ENCODE peak calls at places on chromosome 17, in four cellular contexts. K is lower leg skin, V is body of pancreas, I is esophagus muscularis mucosa. C is an unnamed sample.

GRCh38 chr17:27294689-27295630 is 1.0 kb downstream of the WSB1 start:
- DNase-seq in K (peak), V (peak), I (peak), C (peak)

GRCh38 chr17:78351449-78352006 is 8.3 kb downstream of the SOCS3 start:
- DNase-seq in K (peak), V (peak), I (peak), C (peak)

GRCh38 chr17:67490471-67490870 is 113.4 kb downstream of the PITPNC1 start:
- DNase-seq in K (no peak), V (no peak), I (no peak), C (no peak)

GRCh38 chr17:7315570-7316243 is 547 bp upstream of the GPS2 start:
- DNase-seq in K (peak), V (peak), I (no peak), C (no peak)

GRCh38 chr17:19370493-19370960 is 7.8 kb upstream of the MAPK7 start:
- DNase-seq in K (no peak), V (peak), I (no peak), C (no peak)

GRCh38 chr17:63041251-63041650 is 75.2 kb downstream of the TANC2 start:
- DNase-seq in K (no peak), V (no peak), I (no peak), C (no peak)

GRCh38 chr17:77498056-77498785 is 357.5 kb downstream of the SEC14L1 start:
- DNase-seq in K (no peak), V (no peak), I (no peak), C (no peak)

GRCh38 chr17:48594412-48595106 is 980 bp upstream of the HOXB5 start:
- DNase-seq in K (no peak), V (no peak), I (no peak), C (no peak)

GRCh38 chr17:32142857-32143524 is 689 bp downstream of the RHOT1 start:
- DNase-seq in K (peak), V (peak), I (no peak), C (no peak)

GRCh38 chr17:36901506-36901905 is 35.8 kb upstream of the LHX1 start:
- DNase-seq in K (no peak), V (no peak), I (no peak), C (peak)

GRCh38 chr17:36911007-36911406 is 26.3 kb upstream of the LHX1 start:
- DNase-seq in K (no peak), V (no peak), I (no peak), C (no peak)

GRCh38 chr17:36913132-36913531 is 24.1 kb upstream of the LHX1 start:
- DNase-seq in K (no peak), V (no peak), I (no peak), C (no peak)

GRCh38 chr17:36910513-36910912 is 26.8 kb upstream of the LHX1 start:
- DNase-seq in K (no peak), V (no peak), I (no peak), C (no peak)

DNA sequence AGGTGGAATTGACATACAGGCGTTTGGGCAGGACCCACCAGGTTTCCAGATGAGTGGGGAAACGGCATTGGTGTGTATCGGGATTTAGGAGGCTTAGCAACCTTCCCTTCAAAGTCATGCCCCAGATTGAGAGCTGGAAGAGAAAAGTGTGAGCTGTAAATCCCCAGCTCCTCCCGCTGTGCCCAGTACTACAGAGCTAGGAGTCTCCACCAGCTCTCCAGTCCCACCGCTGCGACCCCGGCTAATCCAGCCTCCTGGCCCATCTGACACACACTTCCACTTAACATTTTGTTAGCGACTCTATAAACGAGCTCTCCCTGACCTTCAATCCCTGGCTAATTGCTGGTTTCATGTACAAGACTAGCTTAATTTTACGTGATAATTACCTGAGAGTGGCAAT is 29.9 kb upstream of the LHX1 start:
- DNase-seq in K (no peak), V (no peak), I (no peak), C (no peak)
- TF ChIP-seq POLR2A in K (no peak), V (no peak), I (no peak), C (no peak)

GRCh38 chr17:37221865-37222264 is 153.9 kb upstream of the C17orf78 start:
- DNase-seq in K (no peak), V (no peak), I (no peak), C (no peak)

GRCh38 chr17:37220609-37220953 is 155.2 kb upstream of the C17orf78 start:
- DNase-seq in K (no peak), V (no peak), I (no peak), C (peak)

GRCh38 chr17:37213927-37214326 is 161.9 kb upstream of the C17orf78 start:
- DNase-seq in K (no peak), V (no peak), I (no peak), C (no peak)

GRCh38 chr17:37219876-37220608 is 155.7 kb upstream of the C17orf78 start:
- DNase-seq in K (no peak), V (no peak), I (no peak), C (no peak)

DNA sequence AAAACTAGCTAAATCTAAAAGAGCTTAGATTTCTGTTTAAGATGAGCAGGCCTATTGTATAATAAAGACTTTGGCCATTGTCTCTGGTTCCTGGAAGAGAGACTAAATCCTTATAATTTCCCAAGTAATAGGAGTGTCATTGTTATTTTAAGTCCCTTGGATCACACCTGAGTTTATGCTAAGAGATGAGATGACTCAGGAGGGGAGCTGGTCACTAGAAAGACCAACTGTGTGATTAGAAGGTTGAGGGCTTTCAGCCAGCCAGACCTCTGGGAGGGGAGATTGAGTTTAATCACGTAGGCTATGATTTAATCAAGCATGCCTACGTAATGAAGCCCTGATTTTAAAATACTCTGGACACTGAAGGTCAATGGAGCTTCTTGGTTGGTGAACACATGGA is 156.9 kb upstream of the C17orf78 start:
- DNase-seq in K (no peak), V (no peak), I (no peak), C (no peak)
- TF ChIP-seq POLR2A in K (no peak), V (no peak), I (no peak), C (no peak)

GRCh38 chr17:74569392-74570003 is 2.2 kb upstream of the CD300H start:
- DNase-seq in K (peak), V (peak), I (no peak), C (peak)
- TF ChIP-seq POLR2A in K (no peak), V (no peak), I (no peak), C (no peak)

DNA sequence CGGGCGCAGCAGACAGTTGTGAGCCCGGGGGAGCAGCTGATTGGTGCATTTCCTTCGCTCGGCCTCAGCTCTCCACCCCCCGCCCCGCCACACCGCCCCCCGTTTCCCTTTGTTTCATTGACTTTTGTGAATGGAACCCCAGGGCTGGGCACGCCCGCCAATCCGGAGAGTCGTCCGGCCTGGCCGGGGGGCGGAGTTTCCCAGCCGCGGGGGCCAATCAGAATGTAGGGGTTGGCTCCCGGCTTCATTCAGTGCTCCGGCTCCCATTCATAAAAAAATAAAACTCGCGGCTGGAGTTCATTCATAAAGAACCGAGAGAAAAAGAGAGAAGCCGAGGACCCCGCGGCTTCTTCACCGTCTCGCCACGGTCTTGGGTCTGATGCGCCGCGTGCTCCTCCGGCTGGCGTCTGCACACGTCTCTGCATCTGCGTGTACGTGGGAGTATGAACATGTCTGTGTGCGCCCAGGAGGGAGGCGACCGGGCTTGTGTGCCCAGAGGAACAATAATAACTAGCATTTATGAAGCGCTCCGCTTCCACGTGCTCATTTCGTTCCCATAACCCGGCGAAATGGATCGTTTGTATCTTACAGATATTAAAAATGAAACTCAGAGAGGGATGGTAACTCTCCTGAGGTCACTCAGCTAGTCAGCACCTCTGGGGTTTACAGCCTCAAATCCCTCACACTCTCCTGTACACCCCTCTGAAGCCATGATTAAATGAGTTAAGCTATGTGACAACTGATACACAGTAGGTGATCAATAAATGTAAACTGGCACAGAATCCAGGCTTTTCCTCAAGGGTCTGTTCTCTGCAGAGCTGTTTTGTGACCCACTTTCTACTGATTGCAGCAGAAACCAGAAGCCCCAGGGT is at the start of gene ETV4:
- DNase-seq in K (peak), V (peak), I (peak), C (peak)
- TF ChIP-seq POLR2A in K (no peak), V (no peak), I (no peak), C (no peak)